ENCODE peak calls at places on chromosomes 5 and 9, in four cellular contexts. Q is aorta; Y is CD4-positive, alpha-beta memory T cell; M is effector memory CD4-positive, alpha-beta T cell. U is an unnamed sample.
A peak's percentile ranks its signal among the peaks of the same experiment; 100 is the strongest.

GRCh38 chr9:99239341-99240055 is 17.4 kb downstream of the SEC61B start:
- DNase-seq in Q (no peak), M (no peak), Y (no peak), U (no peak)

GRCh38 chr5:74616236-74617146 is 24.0 kb downstream of the ENC1 start:
- DNase-seq in Y (no peak), Q (no peak), M (no peak), U (no peak)

GRCh38 chr9:120873512-120873911 is 3.5 kb downstream of the PHF19 start:
- DNase-seq in M (no peak), Q (no peak), Y (no peak), U (no peak)

GRCh38 chr5:64749385-64749784 is 19.1 kb downstream of the SREK1IP1 start:
- DNase-seq in Y (no peak), Q (no peak), M (no peak), U (no peak)

GRCh38 chr9:129419382-129419899 is 201.5 kb downstream of the C9orf50 start:
- DNase-seq in Y (no peak), Q (no peak), M (no peak), U (no peak)

GRCh38 chr9:69136781-69137180 is 37.3 kb upstream of the TJP2 start:
- DNase-seq in Y (no peak), M (no peak), Q (no peak), U (no peak)

GRCh38 chr5:115766608-115767007 is 49.9 kb downstream of the CDO1 start:
- DNase-seq in Q (no peak), M (no peak), Y (no peak), U (no peak)

GRCh38 chr9:128149001-128149701 is at the start of gene LCN2:
- DNase-seq in Y (no peak), M (no peak), Q (peak; percentile 63), U (no peak)

GRCh38 chr9:115262477-115262876 is 144.5 kb upstream of the TNC start:
- DNase-seq in Q (no peak), M (no peak), Y (no peak), U (no peak)

GRCh38 chr9:71767421-71768321 is 642 bp downstream of the CEMIP2 start:
- DNase-seq in Y (peak; percentile 14), M (no peak), Q (peak; percentile 79), U (no peak)

GRCh38 chr5:151214614-151215545 is 9.0 kb downstream of the CCDC69 start:
- DNase-seq in Q (no peak), M (no peak), Y (no peak), U (no peak)

GRCh38 chr5:9482381-9482780 is 63.5 kb downstream of the SEMA5A start:
- DNase-seq in Q (no peak), M (no peak), Y (no peak), U (no peak)

GRCh38 chr5:95845401-95845800 is 22.9 kb upstream of the GLRX start:
- DNase-seq in M (no peak), Q (no peak), Y (no peak), U (no peak)

GRCh38 chr9:135216236-135216635 is 128.8 kb downstream of the OLFM1 start:
- DNase-seq in Q (peak; percentile 62), Y (no peak), M (no peak), U (no peak)
- H3K9me3 ChIP-seq in Q (peaks cover 3% of the 10 kb centered on the region), Y (no peaks in the 10 kb centered on the region), M (no peaks in the 10 kb centered on the region), U (no peaks in the 10 kb centered on the region)

GRCh38 chr5:128271859-128272446 is 188.4 kb downstream of the SLC12A2 start:
- DNase-seq in Q (no peak), Y (no peak), M (no peak), U (no peak)

GRCh38 chr5:128274441-128274840 is 190.9 kb downstream of the SLC12A2 start:
- DNase-seq in M (no peak), Q (no peak), Y (no peak), U (no peak)

GRCh38 chr5:128273736-128274135 is 190.2 kb downstream of the SLC12A2 start:
- DNase-seq in M (no peak), Q (no peak), Y (no peak), U (no peak)

GRCh38 chr5:128279345-128279744 is 195.8 kb downstream of the SLC12A2 start:
- DNase-seq in Q (no peak), Y (no peak), M (no peak), U (no peak)

GRCh38 chr5:128276537-128277216 is 193.1 kb downstream of the SLC12A2 start:
- DNase-seq in Q (no peak), M (no peak), Y (no peak), U (no peak)
- H3K9me3 ChIP-seq in Q (no peaks in the 10 kb centered on the region), M (no peaks in the 10 kb centered on the region), Y (no peaks in the 10 kb centered on the region), U (no peaks in the 10 kb centered on the region)

GRCh38 chr9:2615532-2615931 is 6.1 kb upstream of the VLDLR start:
- DNase-seq in Y (no peak), M (no peak), Q (no peak), U (no peak)
- H3K9me3 ChIP-seq in Y (no peaks in the 10 kb centered on the region), M (no peaks in the 10 kb centered on the region), Q (no peaks in the 10 kb centered on the region), U (no peaks in the 10 kb centered on the region)

DNA sequence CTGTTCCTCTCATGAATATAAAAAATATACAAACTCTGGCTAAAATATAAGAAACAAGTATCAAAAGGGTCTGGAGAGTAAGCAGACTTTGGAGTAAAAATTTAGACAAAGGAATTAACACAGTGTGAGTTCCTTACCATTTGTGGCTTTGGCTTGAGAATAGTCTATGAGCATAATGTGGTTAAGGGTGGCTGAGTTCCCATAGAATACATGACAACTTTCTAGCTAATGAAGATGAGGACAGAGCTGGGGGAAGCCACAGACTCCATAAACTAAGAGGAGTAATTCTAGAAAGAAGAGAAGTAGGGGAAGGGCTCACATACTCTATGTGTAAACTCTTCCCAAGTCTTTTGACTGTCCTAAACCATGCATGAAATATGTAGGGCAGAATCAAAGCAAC is 79.4 kb downstream of the CAAP1 start:
- DNase-seq in Q (no peak), M (no peak), Y (no peak), U (no peak)
- H3K9me3 ChIP-seq in Q (no peaks in the 10 kb centered on the region), M (no peaks in the 10 kb centered on the region), Y (no peaks in the 10 kb centered on the region), U (no peaks in the 10 kb centered on the region)